ENCODE peak calls at places on chromosomes 4 and X, in five cellular contexts. One of them, this sample, is unnamed.

GRCh38 chrX:135432881-135433521 is 11.3 kb downstream of the SMIM10L2A start:
- DNase-seq in SK-N-SH: peak; percentile 42
- DNase-seq in MV-4-11: no peak
- DNase-seq in WTC11: no peak
- DNase-seq in anterior cingulate cortex: no peak
- DNase-seq in this sample: no peak

GRCh38 chrX:119453202-119453601 is 15.0 kb upstream of the SLC25A5 start:
- DNase-seq in SK-N-SH: no peak
- DNase-seq in MV-4-11: no peak
- DNase-seq in WTC11: no peak
- DNase-seq in anterior cingulate cortex: no peak
- DNase-seq in this sample: no peak

GRCh38 chr4:40763228-40763716 is 13.5 kb downstream of the NSUN7 start:
- DNase-seq in SK-N-SH: no peak
- DNase-seq in MV-4-11: peak; percentile 96
- DNase-seq in WTC11: no peak
- DNase-seq in anterior cingulate cortex: no peak
- DNase-seq in this sample: no peak

GRCh38 chrX:41906515-41907165 is 16.7 kb downstream of the CASK start:
- DNase-seq in SK-N-SH: no peak
- DNase-seq in MV-4-11: no peak
- DNase-seq in WTC11: no peak
- DNase-seq in anterior cingulate cortex: no peak
- DNase-seq in this sample: no peak

GRCh38 chrX:6729581-6729980 is 194.7 kb upstream of the VCX3A start:
- DNase-seq in SK-N-SH: no peak
- DNase-seq in MV-4-11: no peak
- DNase-seq in WTC11: no peak
- DNase-seq in anterior cingulate cortex: no peak
- DNase-seq in this sample: peak; percentile 1

GRCh38 chr4:154416183-154416543 is 75.4 kb downstream of the DCHS2 start:
- DNase-seq in SK-N-SH: peak; percentile 4
- DNase-seq in MV-4-11: no peak
- DNase-seq in WTC11: peak; percentile 59
- DNase-seq in anterior cingulate cortex: peak; percentile 7
- DNase-seq in this sample: peak; percentile 9

GRCh38 chr4:13476915-13477314 is 7.2 kb downstream of the RAB28 start:
- DNase-seq in SK-N-SH: no peak
- DNase-seq in MV-4-11: no peak
- DNase-seq in WTC11: no peak
- DNase-seq in anterior cingulate cortex: no peak
- DNase-seq in this sample: no peak

GRCh38 chrX:71365876-71366673 is at the start of gene TAF1:
- DNase-seq in SK-N-SH: peak; percentile 89
- DNase-seq in MV-4-11: peak; percentile 97
- DNase-seq in WTC11: peak; percentile 83
- DNase-seq in anterior cingulate cortex: peak; percentile 74
- DNase-seq in this sample: peak; percentile 97

GRCh38 chr4:186726440-186727148 is 2.9 kb upstream of the FAT1 start:
- DNase-seq in SK-N-SH: peak; percentile 75
- DNase-seq in MV-4-11: no peak
- DNase-seq in WTC11: peak; percentile 79
- DNase-seq in anterior cingulate cortex: peak; percentile 57
- DNase-seq in this sample: peak; percentile 47

GRCh38 chrX:130716822-130717405 is 186.1 kb downstream of the ENOX2 start:
- DNase-seq in SK-N-SH: no peak
- DNase-seq in MV-4-11: no peak
- DNase-seq in WTC11: no peak
- DNase-seq in anterior cingulate cortex: no peak
- DNase-seq in this sample: no peak

GRCh38 chr4:131978120-131978519 is 1171.0 kb upstream of the PCDH10 start:
- DNase-seq in SK-N-SH: no peak
- DNase-seq in MV-4-11: no peak
- DNase-seq in WTC11: no peak
- DNase-seq in anterior cingulate cortex: no peak
- DNase-seq in this sample: no peak

GRCh38 chrX:52082578-52082977 is 13.6 kb upstream of the MAGED4B start:
- DNase-seq in SK-N-SH: no peak
- DNase-seq in MV-4-11: no peak
- DNase-seq in WTC11: no peak
- DNase-seq in anterior cingulate cortex: no peak
- DNase-seq in this sample: no peak

GRCh38 chrX:43121637-43122036 is 343.7 kb upstream of the PPP1R2C start:
- DNase-seq in SK-N-SH: no peak
- DNase-seq in MV-4-11: no peak
- DNase-seq in WTC11: no peak
- DNase-seq in anterior cingulate cortex: no peak
- DNase-seq in this sample: no peak

GRCh38 chr4:5037553-5038551 is 13.4 kb upstream of the STK32B start:
- DNase-seq in SK-N-SH: no peak
- DNase-seq in MV-4-11: peak; percentile 84
- DNase-seq in WTC11: no peak
- DNase-seq in anterior cingulate cortex: no peak
- DNase-seq in this sample: no peak

GRCh38 chr4:38523524-38524448 is 140.2 kb upstream of the KLF3 start:
- DNase-seq in SK-N-SH: no peak
- DNase-seq in MV-4-11: peak; percentile 99
- DNase-seq in WTC11: no peak
- DNase-seq in anterior cingulate cortex: no peak
- DNase-seq in this sample: no peak

GRCh38 chr4:100644150-100644549 is 126.3 kb upstream of the EMCN start:
- DNase-seq in SK-N-SH: no peak
- DNase-seq in MV-4-11: no peak
- DNase-seq in WTC11: no peak
- DNase-seq in anterior cingulate cortex: no peak
- DNase-seq in this sample: no peak

GRCh38 chr4:822361-823092 is 3.4 kb downstream of the CPLX1 start:
- DNase-seq in SK-N-SH: no peak
- DNase-seq in MV-4-11: no peak
- DNase-seq in WTC11: no peak
- DNase-seq in anterior cingulate cortex: no peak
- DNase-seq in this sample: no peak

GRCh38 chr4:109648266-109648996 is 54.8 kb downstream of the CASP6 start:
- DNase-seq in SK-N-SH: peak; percentile 11
- DNase-seq in MV-4-11: peak; percentile 9
- DNase-seq in WTC11: no peak
- DNase-seq in anterior cingulate cortex: no peak
- DNase-seq in this sample: no peak

GRCh38 chr4:123102897-123103489 is 180.6 kb upstream of the NUDT6 start:
- DNase-seq in SK-N-SH: peak; percentile 55
- DNase-seq in MV-4-11: peak; percentile 30
- DNase-seq in WTC11: no peak
- DNase-seq in anterior cingulate cortex: no peak
- DNase-seq in this sample: peak; percentile 20

GRCh38 chr4:85210353-85210752 is 243.9 kb upstream of the WDFY3 start:
- DNase-seq in SK-N-SH: no peak
- DNase-seq in MV-4-11: no peak
- DNase-seq in WTC11: no peak
- DNase-seq in anterior cingulate cortex: no peak
- DNase-seq in this sample: no peak

GRCh38 chr4:182250446-182250845 is 7.2 kb downstream of the TENM3 start:
- DNase-seq in SK-N-SH: no peak
- DNase-seq in MV-4-11: no peak
- DNase-seq in WTC11: no peak
- DNase-seq in anterior cingulate cortex: no peak
- DNase-seq in this sample: no peak

GRCh38 chr4:158814636-158815035 is 45.8 kb downstream of the FNIP2 start:
- DNase-seq in SK-N-SH: no peak
- DNase-seq in MV-4-11: no peak
- DNase-seq in WTC11: no peak
- DNase-seq in anterior cingulate cortex: no peak
- DNase-seq in this sample: no peak

GRCh38 chr4:88033309-88033708 is 25.9 kb downstream of the PKD2 start:
- DNase-seq in SK-N-SH: peak; percentile 54
- DNase-seq in MV-4-11: peak; percentile 64
- DNase-seq in WTC11: peak; percentile 22
- DNase-seq in anterior cingulate cortex: no peak
- DNase-seq in this sample: peak; percentile 52

GRCh38 chr4:149785686-149786431 is 29.8 kb downstream of the IQCM start:
- DNase-seq in SK-N-SH: no peak
- DNase-seq in MV-4-11: no peak
- DNase-seq in WTC11: no peak
- DNase-seq in anterior cingulate cortex: no peak
- DNase-seq in this sample: no peak

GRCh38 chr4:181416966-181417365 is 826.2 kb upstream of the TENM3 start:
- DNase-seq in SK-N-SH: no peak
- DNase-seq in MV-4-11: no peak
- DNase-seq in WTC11: no peak
- DNase-seq in anterior cingulate cortex: no peak
- DNase-seq in this sample: no peak

GRCh38 chr4:163448541-163449203 is 24.9 kb downstream of the TKTL2 start:
- DNase-seq in SK-N-SH: no peak
- DNase-seq in MV-4-11: no peak
- DNase-seq in WTC11: no peak
- DNase-seq in anterior cingulate cortex: no peak
- DNase-seq in this sample: no peak

GRCh38 chr4:114019276-114019971 is 40.0 kb upstream of the ARSJ start:
- DNase-seq in SK-N-SH: no peak
- DNase-seq in MV-4-11: no peak
- DNase-seq in WTC11: no peak
- DNase-seq in anterior cingulate cortex: no peak
- DNase-seq in this sample: no peak

GRCh38 chrX:63128509-63128908 is 222.6 kb downstream of the SPIN4 start:
- DNase-seq in SK-N-SH: peak; percentile 1
- DNase-seq in MV-4-11: peak; percentile 36
- DNase-seq in WTC11: peak; percentile 14
- DNase-seq in anterior cingulate cortex: no peak
- DNase-seq in this sample: peak; percentile 3

GRCh38 chr4:38113136-38113535 is 152.9 kb downstream of the PTTG2 start:
- DNase-seq in SK-N-SH: no peak
- DNase-seq in MV-4-11: no peak
- DNase-seq in WTC11: no peak
- DNase-seq in anterior cingulate cortex: no peak
- DNase-seq in this sample: no peak

GRCh38 chr4:158801677-158802076 is 32.9 kb downstream of the FNIP2 start:
- DNase-seq in SK-N-SH: no peak
- DNase-seq in MV-4-11: no peak
- DNase-seq in WTC11: no peak
- DNase-seq in anterior cingulate cortex: no peak
- DNase-seq in this sample: no peak

GRCh38 chrX:72349190-72349589 is 43.5 kb upstream of the CITED1 start:
- DNase-seq in SK-N-SH: no peak
- DNase-seq in MV-4-11: no peak
- DNase-seq in WTC11: no peak
- DNase-seq in anterior cingulate cortex: no peak
- DNase-seq in this sample: no peak

GRCh38 chr4:973431-974397 is at the start of gene DGKQ:
- DNase-seq in SK-N-SH: peak; percentile 100
- DNase-seq in MV-4-11: peak; percentile 79
- DNase-seq in WTC11: peak; percentile 80
- DNase-seq in anterior cingulate cortex: peak; percentile 78
- DNase-seq in this sample: peak; percentile 29

GRCh38 chrX:30309139-30309571 is at the start of gene NR0B1:
- DNase-seq in SK-N-SH: no peak
- DNase-seq in MV-4-11: no peak
- DNase-seq in WTC11: peak; percentile 14
- DNase-seq in anterior cingulate cortex: peak; percentile 4
- DNase-seq in this sample: no peak

GRCh38 chr4:1644906-1645657 is 39.0 kb downstream of the FAM53A start:
- DNase-seq in SK-N-SH: peak; percentile 86
- DNase-seq in MV-4-11: no peak
- DNase-seq in WTC11: no peak
- DNase-seq in anterior cingulate cortex: peak; percentile 62
- DNase-seq in this sample: peak; percentile 75